ENCODE peak calls at places on chromosomes 6 and 20, in seven cellular contexts. I is tibial nerve, A is fibroblast of lung, Z is body of pancreas, Y is heart left ventricle, B is A549, H is ovary. O is an unnamed sample.

GRCh38 chr6:169675011-169675410 is 26.8 kb downstream of the WDR27 start:
- DNase-seq in Y (no peak), I (no peak), Z (no peak), B (no peak), H (no peak), A (no peak), O (no peak)

GRCh38 chr20:63554361-63555278 is 661 bp downstream of the FNDC11 start:
- DNase-seq in H (no peak), Z (peak; percentile 30), I (no peak), Y (no peak), B (no peak), A (no peak), O (no peak)

GRCh38 chr6:169963581-169964297 is 212.3 kb downstream of the ERMARD start:
- DNase-seq in Z (peak; percentile 2), Y (no peak), I (no peak), B (no peak), H (peak; percentile 4), A (no peak), O (no peak)

GRCh38 chr20:24773751-24774201 is 175.3 kb upstream of the CST7 start:
- DNase-seq in B (peak; percentile 69), H (no peak), Z (no peak), A (peak; percentile 66), I (no peak), Y (no peak), O (no peak)

GRCh38 chr6:1849686-1850580 is 240.2 kb downstream of the FOXC1 start:
- DNase-seq in Z (peak; percentile 32), B (no peak), I (no peak), Y (no peak), A (no peak), H (no peak), O (no peak)

GRCh38 chr6:133809406-133809805 is 79.5 kb upstream of the TCF21 start:
- DNase-seq in A (no peak), B (no peak), H (no peak), I (no peak), Z (no peak), Y (no peak), O (no peak)

GRCh38 chr6:6007311-6008113 is 787 bp upstream of the NRN1 start:
- DNase-seq in Y (no peak), H (no peak), B (no peak), I (no peak), A (no peak), Z (peak; percentile 12), O (peak; percentile 47)

GRCh38 chr6:71886184-71887005 is at the start of gene RIMS1:
- DNase-seq in Y (no peak), B (peak; percentile 6), Z (peak; percentile 34), I (no peak), A (no peak), H (no peak), O (peak; percentile 68)

GRCh38 chr6:115551510-115551909 is 509.2 kb downstream of the FRK start:
- DNase-seq in Z (peak; percentile 38), H (no peak), Y (no peak), A (peak; percentile 30), B (no peak), I (no peak), O (no peak)

GRCh38 chr6:14924126-14925024 is 321.5 kb upstream of the JARID2 start:
- DNase-seq in I (no peak), H (no peak), A (peak; percentile 28), Y (no peak), B (no peak), Z (peak; percentile 19), O (no peak)

GRCh38 chr20:25389381-25389857 is 1.2 kb downstream of the ABHD12 start:
- DNase-seq in A (peak; percentile 58), B (no peak), I (no peak), Y (no peak), Z (no peak), H (no peak), O (no peak)

GRCh38 chr6:113447088-113447831 is 409.9 kb upstream of the MARCKS start:
- DNase-seq in H (no peak), Y (no peak), I (no peak), Z (no peak), B (no peak), A (peak; percentile 92), O (no peak)

GRCh38 chr6:152218887-152219286 is 411.4 kb downstream of the ESR1 start:
- DNase-seq in B (no peak), I (no peak), Z (no peak), A (no peak), Y (no peak), H (no peak), O (no peak)

DNA sequence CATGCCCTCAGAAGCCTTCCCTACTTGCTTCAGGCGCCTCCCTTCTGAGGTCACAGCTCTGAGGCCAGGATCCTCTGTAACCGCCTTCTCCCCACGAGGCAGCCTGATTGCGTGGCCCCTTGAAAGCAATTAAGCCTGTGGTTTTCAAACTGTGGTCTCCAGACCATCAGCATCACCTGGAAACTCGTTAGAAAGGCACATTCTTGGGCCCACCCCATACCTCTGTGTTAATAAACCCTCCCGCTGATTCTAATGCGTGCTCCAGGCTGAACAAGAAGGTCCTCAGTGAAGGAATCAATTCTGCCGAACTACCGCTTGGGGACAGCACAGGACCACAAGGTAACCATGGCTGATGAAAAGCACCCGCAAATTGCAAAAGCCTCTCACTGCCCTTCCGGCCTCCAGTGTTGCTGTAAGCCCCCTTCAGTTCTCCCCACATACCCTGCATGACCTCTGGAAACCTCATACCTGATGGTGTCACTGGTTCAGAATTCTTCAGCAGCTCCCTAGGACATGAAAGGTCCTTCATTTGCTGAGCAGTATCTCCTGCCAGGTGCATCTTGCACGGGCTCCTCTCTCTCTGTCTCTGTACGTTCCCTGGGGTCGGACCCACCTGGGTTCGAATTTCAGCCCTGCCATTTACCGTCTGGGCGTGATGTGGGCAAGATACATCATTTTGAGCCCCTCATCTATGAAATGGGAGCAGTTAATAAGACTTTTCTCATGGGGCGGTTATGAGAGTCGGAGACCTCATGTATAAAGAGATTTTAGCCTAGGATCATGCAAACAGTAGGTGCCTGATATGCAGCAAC is 93.3 kb upstream of the RNF24 start:
- DNase-seq in A (peak; percentile 93), Y (peak; percentile 57), B (peak; percentile 91), I (no peak), Z (peak; percentile 77), H (peak; percentile 58), O (peak; percentile 87)
- TF ChIP-seq CTCF in A (peak; percentile 99), Y (peak; percentile 97), B (peak; percentile 100), I (peak; percentile 91), Z (peak; percentile 98), H (peak; percentile 86), O (peak; percentile 97)

GRCh38 chr6:10422282-10423034 is 7.6 kb upstream of the TFAP2A start:
- DNase-seq in A (no peak), H (no peak), I (no peak), Z (no peak), Y (no peak), B (no peak), O (no peak)
- H3K4me3 ChIP-seq in A (no peak overlapping the region), H (no peak overlapping the region), I (no peak overlapping the region), Z (no peak overlapping the region), Y (no peak overlapping the region), B (no peak overlapping the region), O (no peak overlapping the region)

DNA sequence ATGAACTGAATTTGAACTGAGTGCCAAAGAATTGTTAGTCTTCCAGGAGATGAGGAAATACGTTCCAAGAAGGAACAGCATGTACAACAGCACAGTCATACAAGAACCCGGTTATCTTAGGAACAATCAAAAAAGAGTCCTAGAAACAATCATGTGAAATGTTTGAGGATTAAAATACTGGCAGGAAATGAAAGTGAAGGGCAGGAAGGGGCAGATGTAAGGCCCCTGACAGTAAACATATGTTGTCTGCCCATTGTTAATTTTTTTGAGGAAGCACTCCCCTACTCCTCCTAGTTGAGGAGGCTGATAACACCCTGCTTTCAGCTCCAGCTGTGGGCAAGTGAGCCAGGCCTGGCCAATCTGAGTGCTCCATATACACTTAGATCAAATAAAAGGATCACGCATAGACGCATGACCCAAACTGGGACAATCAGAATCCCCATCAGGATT is 220.9 kb downstream of the HACE1 start:
- DNase-seq in H (no peak), I (no peak), Z (no peak), B (no peak), Y (no peak), A (peak; percentile 20), O (no peak)
- H3K4me1 ChIP-seq in H (no peaks in the 10 kb centered on the region), I (peaks cover 19% of the 10 kb centered on the region), Z (no peaks in the 10 kb centered on the region), B (no peaks in the 10 kb centered on the region), Y (peaks cover 8% of the 10 kb centered on the region), A (no peaks in the 10 kb centered on the region), O (no peaks in the 10 kb centered on the region)

GRCh38 chr20:8953300-8953699 is 115.6 kb upstream of the PLCB4 start:
- DNase-seq in Y (no peak), I (no peak), B (no peak), Z (no peak), A (no peak), H (no peak), O (no peak)
- TF ChIP-seq CTCF in Y (no peak), I (no peak), B (no peak), Z (no peak), A (no peak), H (no peak), O (no peak)

DNA sequence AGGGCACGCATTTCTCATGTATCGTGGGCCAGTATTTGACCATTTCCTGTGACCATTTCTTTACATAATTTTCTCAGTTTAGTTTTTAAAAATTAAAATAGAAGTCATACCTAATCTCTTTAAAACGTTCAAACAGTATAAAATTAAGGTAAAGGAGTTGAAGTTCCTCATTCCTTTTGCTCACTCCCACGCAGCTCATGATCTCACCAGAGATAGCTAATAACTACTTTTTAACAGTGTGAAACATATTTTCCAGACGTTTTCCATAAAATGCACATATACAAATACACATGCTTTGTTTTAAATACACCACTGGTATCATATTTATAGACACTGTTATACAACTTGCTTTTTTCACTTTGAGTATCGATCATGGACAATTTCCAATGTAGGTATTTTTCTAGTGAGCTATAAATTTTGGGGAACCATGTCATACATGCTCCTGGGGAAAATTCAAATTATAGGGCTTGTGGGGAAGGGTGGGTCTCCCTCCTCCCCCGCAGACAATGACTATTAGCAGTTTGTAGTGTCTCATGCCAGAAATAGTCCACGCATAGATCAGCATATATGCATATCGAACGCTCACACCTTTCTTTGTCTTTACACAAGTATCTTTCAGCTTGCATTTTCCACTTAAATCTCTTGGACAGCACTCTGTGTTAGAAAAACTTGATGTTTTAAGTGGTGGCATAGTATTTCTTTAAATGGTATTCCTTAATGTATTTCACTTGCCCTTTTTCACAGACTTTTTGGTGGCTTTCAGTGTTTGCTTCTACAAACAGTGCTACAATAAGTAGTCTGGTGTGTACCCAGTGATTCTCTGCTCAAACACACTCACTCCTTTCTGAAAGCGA is 145.5 kb upstream of the ZNF217 start:
- DNase-seq in Y (no peak), B (no peak), Z (no peak), I (no peak), H (no peak), A (no peak), O (no peak)
- H3K4me3 ChIP-seq in Y (no peak overlapping the region), B (peak overlapping the region; percentile 27), Z (no peak overlapping the region), I (no peak overlapping the region), H (no peak overlapping the region), A (peak overlapping the region; percentile 15), O (peak overlapping the region; percentile 35)

GRCh38 chr20:22315771-22316170 is 268.6 kb downstream of the FOXA2 start:
- DNase-seq in I (no peak), A (no peak), Y (no peak), H (no peak), B (no peak), Z (no peak), O (no peak)
- H3K4me1 ChIP-seq in I (peaks cover 4% of the 10 kb centered on the region), A (no peaks in the 10 kb centered on the region), Y (no peaks in the 10 kb centered on the region), H (no peaks in the 10 kb centered on the region), B (no peaks in the 10 kb centered on the region), Z (no peaks in the 10 kb centered on the region), O (no peaks in the 10 kb centered on the region)

O was measured in Caco-2.